ENCODE peak calls at places on chromosome 19, in five cellular contexts. One of them, this sample, is unnamed.

GRCh38 chr19:756232-756631 is 5.3 kb downstream of the MISP start:
- DNase-seq in activated CD8-positive, alpha-beta T cell treated with anti-CD3 and anti-CD28 coated beads, Interleukin-2, amount 10 ng/mL, durations not matched to agents 7 days and 5 days: no peak
- DNase-seq in T-helper 2 cell: peak
- DNase-seq in epithelial cell of esophagus: peak
- DNase-seq in stimulated activated CD4-positive, alpha-beta T cell treated with anti-CD3 and anti-CD28 coated beads, Interleukin-15, amount 100 ng/mL, for 1 hour: no peak
- DNase-seq in this sample: no peak

GRCh38 chr19:1847684-1848398 is 442 bp downstream of the REXO1 start:
- DNase-seq in activated CD8-positive, alpha-beta T cell treated with anti-CD3 and anti-CD28 coated beads, Interleukin-2, amount 10 ng/mL, durations not matched to agents 7 days and 5 days: peak
- DNase-seq in T-helper 2 cell: peak
- DNase-seq in epithelial cell of esophagus: peak
- DNase-seq in stimulated activated CD4-positive, alpha-beta T cell treated with anti-CD3 and anti-CD28 coated beads, Interleukin-15, amount 100 ng/mL, for 1 hour: no peak
- DNase-seq in this sample: no peak

GRCh38 chr19:29176981-29177754 is 35.8 kb downstream of the UQCRFS1 start:
- DNase-seq in activated CD8-positive, alpha-beta T cell treated with anti-CD3 and anti-CD28 coated beads, Interleukin-2, amount 10 ng/mL, durations not matched to agents 7 days and 5 days: no peak
- DNase-seq in T-helper 2 cell: no peak
- DNase-seq in epithelial cell of esophagus: no peak
- DNase-seq in stimulated activated CD4-positive, alpha-beta T cell treated with anti-CD3 and anti-CD28 coated beads, Interleukin-15, amount 100 ng/mL, for 1 hour: no peak
- DNase-seq in this sample: no peak

GRCh38 chr19:12478234-12478941 is 6.2 kb downstream of the ZNF709 start:
- DNase-seq in activated CD8-positive, alpha-beta T cell treated with anti-CD3 and anti-CD28 coated beads, Interleukin-2, amount 10 ng/mL, durations not matched to agents 7 days and 5 days: no peak
- DNase-seq in T-helper 2 cell: no peak
- DNase-seq in epithelial cell of esophagus: no peak
- DNase-seq in stimulated activated CD4-positive, alpha-beta T cell treated with anti-CD3 and anti-CD28 coated beads, Interleukin-15, amount 100 ng/mL, for 1 hour: no peak
- DNase-seq in this sample: no peak

GRCh38 chr19:16259385-16260159 is 61.9 kb downstream of the AP1M1 start:
- DNase-seq in activated CD8-positive, alpha-beta T cell treated with anti-CD3 and anti-CD28 coated beads, Interleukin-2, amount 10 ng/mL, durations not matched to agents 7 days and 5 days: peak
- DNase-seq in T-helper 2 cell: peak
- DNase-seq in epithelial cell of esophagus: no peak
- DNase-seq in stimulated activated CD4-positive, alpha-beta T cell treated with anti-CD3 and anti-CD28 coated beads, Interleukin-15, amount 100 ng/mL, for 1 hour: no peak
- DNase-seq in this sample: peak

GRCh38 chr19:18896421-18896841 is 473 bp upstream of the CERS1 start:
- DNase-seq in activated CD8-positive, alpha-beta T cell treated with anti-CD3 and anti-CD28 coated beads, Interleukin-2, amount 10 ng/mL, durations not matched to agents 7 days and 5 days: no peak
- DNase-seq in T-helper 2 cell: no peak
- DNase-seq in epithelial cell of esophagus: peak
- DNase-seq in stimulated activated CD4-positive, alpha-beta T cell treated with anti-CD3 and anti-CD28 coated beads, Interleukin-15, amount 100 ng/mL, for 1 hour: no peak
- DNase-seq in this sample: no peak

GRCh38 chr19:12364391-12365093 is 941 bp downstream of the ZNF442 start:
- DNase-seq in activated CD8-positive, alpha-beta T cell treated with anti-CD3 and anti-CD28 coated beads, Interleukin-2, amount 10 ng/mL, durations not matched to agents 7 days and 5 days: no peak
- DNase-seq in T-helper 2 cell: no peak
- DNase-seq in epithelial cell of esophagus: peak
- DNase-seq in stimulated activated CD4-positive, alpha-beta T cell treated with anti-CD3 and anti-CD28 coated beads, Interleukin-15, amount 100 ng/mL, for 1 hour: no peak
- DNase-seq in this sample: no peak

GRCh38 chr19:33400856-33401682 is 27.6 kb downstream of the CEBPG start:
- DNase-seq in activated CD8-positive, alpha-beta T cell treated with anti-CD3 and anti-CD28 coated beads, Interleukin-2, amount 10 ng/mL, durations not matched to agents 7 days and 5 days: no peak
- DNase-seq in T-helper 2 cell: no peak
- DNase-seq in epithelial cell of esophagus: no peak
- DNase-seq in stimulated activated CD4-positive, alpha-beta T cell treated with anti-CD3 and anti-CD28 coated beads, Interleukin-15, amount 100 ng/mL, for 1 hour: no peak
- DNase-seq in this sample: no peak

GRCh38 chr19:35116085-35116801 is 620 bp downstream of the FXYD3 start:
- DNase-seq in activated CD8-positive, alpha-beta T cell treated with anti-CD3 and anti-CD28 coated beads, Interleukin-2, amount 10 ng/mL, durations not matched to agents 7 days and 5 days: no peak
- DNase-seq in T-helper 2 cell: no peak
- DNase-seq in epithelial cell of esophagus: peak
- DNase-seq in stimulated activated CD4-positive, alpha-beta T cell treated with anti-CD3 and anti-CD28 coated beads, Interleukin-15, amount 100 ng/mL, for 1 hour: no peak
- DNase-seq in this sample: no peak

GRCh38 chr19:54325631-54326030 is 12.7 kb upstream of the LILRA5 start:
- DNase-seq in activated CD8-positive, alpha-beta T cell treated with anti-CD3 and anti-CD28 coated beads, Interleukin-2, amount 10 ng/mL, durations not matched to agents 7 days and 5 days: no peak
- DNase-seq in T-helper 2 cell: no peak
- DNase-seq in epithelial cell of esophagus: no peak
- DNase-seq in stimulated activated CD4-positive, alpha-beta T cell treated with anti-CD3 and anti-CD28 coated beads, Interleukin-15, amount 100 ng/mL, for 1 hour: no peak
- DNase-seq in this sample: no peak

GRCh38 chr19:7533281-7533819 is 2.2 kb upstream of the PNPLA6 start:
- DNase-seq in activated CD8-positive, alpha-beta T cell treated with anti-CD3 and anti-CD28 coated beads, Interleukin-2, amount 10 ng/mL, durations not matched to agents 7 days and 5 days: no peak
- DNase-seq in T-helper 2 cell: no peak
- DNase-seq in epithelial cell of esophagus: peak
- DNase-seq in stimulated activated CD4-positive, alpha-beta T cell treated with anti-CD3 and anti-CD28 coated beads, Interleukin-15, amount 100 ng/mL, for 1 hour: no peak
- DNase-seq in this sample: no peak

GRCh38 chr19:46607441-46607841 is 6.3 kb downstream of the CALM3 start:
- DNase-seq in activated CD8-positive, alpha-beta T cell treated with anti-CD3 and anti-CD28 coated beads, Interleukin-2, amount 10 ng/mL, durations not matched to agents 7 days and 5 days: no peak
- DNase-seq in T-helper 2 cell: no peak
- DNase-seq in epithelial cell of esophagus: no peak
- DNase-seq in stimulated activated CD4-positive, alpha-beta T cell treated with anti-CD3 and anti-CD28 coated beads, Interleukin-15, amount 100 ng/mL, for 1 hour: no peak
- DNase-seq in this sample: no peak

This sample was measured in GM12892.